ENCODE peak calls at places on chromosomes 5 and 9, in eight cellular contexts. W, H, I, S, L, C, O and U are unnamed samples.

GRCh38 chr5:163585206-163585605 is 79.8 kb downstream of the MAT2B start:
- DNase-seq in O (no peak), H (peak), L (no peak), W (no peak), I (no peak), C (no peak), S (peak), U (no peak)

GRCh38 chr9:16100596-16101091 is 547.8 kb downstream of the CCDC171 start:
- DNase-seq in W (no peak), S (peak), I (no peak), O (no peak), L (peak), H (no peak), C (peak), U (peak)

GRCh38 chr5:151678146-151678545 is 8.6 kb downstream of the SPARC start:
- DNase-seq in W (no peak), I (no peak), L (peak), O (no peak), S (peak), H (no peak), C (no peak), U (no peak)

GRCh38 chr5:134004626-134005414 is at the start of gene VDAC1:
- DNase-seq in C (peak), S (peak), L (peak), O (peak), H (peak), I (peak), W (peak), U (peak)

GRCh38 chr5:61919920-61920319 is 386.1 kb upstream of the KIF2A start:
- DNase-seq in H (peak), L (no peak), W (no peak), I (no peak), C (no peak), S (peak), O (no peak), U (no peak)

GRCh38 chr5:133446440-133446839 is 165.9 kb downstream of the FSTL4 start:
- DNase-seq in C (no peak), L (no peak), H (no peak), W (no peak), O (no peak), I (no peak), S (no peak), U (no peak)

GRCh38 chr9:123929177-123929869 is 603 bp downstream of the DENND1A start:
- DNase-seq in L (no peak), C (no peak), S (no peak), I (peak), W (peak), O (no peak), H (no peak), U (no peak)

GRCh38 chr5:160769264-160769663 is 82.7 kb downstream of the ATP10B start:
- DNase-seq in S (no peak), W (no peak), C (no peak), O (no peak), L (no peak), I (no peak), H (no peak), U (no peak)

GRCh38 chr5:142819292-142819691 is 49.1 kb downstream of the ARHGAP26 start:
- DNase-seq in H (peak), L (no peak), C (no peak), I (no peak), W (no peak), O (no peak), S (no peak), U (no peak)

GRCh38 chr5:139984816-139985215 is 58.3 kb downstream of the NRG2 start:
- DNase-seq in S (no peak), W (no peak), O (no peak), H (peak), L (no peak), I (no peak), C (no peak), U (no peak)

GRCh38 chr5:159833846-159834245 is 82.4 kb upstream of the ADRA1B start:
- DNase-seq in S (no peak), C (no peak), H (no peak), O (peak), I (no peak), W (no peak), L (no peak), U (no peak)

GRCh38 chr9:91187965-91188344 is 173.8 kb downstream of the AUH start:
- DNase-seq in C (no peak), W (no peak), L (peak), I (no peak), H (no peak), O (no peak), S (peak), U (no peak)

GRCh38 chr9:98365227-98365669 is 109.8 kb upstream of the TBC1D2 start:
- DNase-seq in C (no peak), L (no peak), W (peak), S (peak), H (peak), I (peak), O (peak), U (no peak)

GRCh38 chr5:143494162-143494561 is 90.7 kb upstream of the NR3C1 start:
- DNase-seq in O (peak), I (no peak), H (peak), L (no peak), C (no peak), S (peak), W (no peak), U (no peak)

GRCh38 chr9:26078706-26079105 is 400.5 kb upstream of the TUSC1 start:
- DNase-seq in C (no peak), L (no peak), H (no peak), O (no peak), W (no peak), I (no peak), S (no peak), U (no peak)

GRCh38 chr9:94156549-94157407 is 72.5 kb downstream of the PTPDC1 start:
- DNase-seq in S (peak), H (peak), I (no peak), C (peak), W (no peak), O (peak), L (peak), U (no peak)

GRCh38 chr9:120264528-120264927 is 315.4 kb downstream of the CDK5RAP2 start:
- DNase-seq in W (no peak), O (no peak), H (no peak), L (no peak), S (no peak), I (no peak), C (no peak), U (no peak)

GRCh38 chr5:109455598-109456096 is 45.9 kb upstream of the PJA2 start:
- DNase-seq in W (peak), C (peak), O (peak), H (peak), S (peak), L (no peak), I (peak), U (no peak)

GRCh38 chr5:128258387-128258786 is 174.8 kb downstream of the SLC12A2 start:
- DNase-seq in W (no peak), S (no peak), C (no peak), O (no peak), L (no peak), H (no peak), I (no peak), U (no peak)

GRCh38 chr5:126656397-126657007 is 55.8 kb downstream of the PHAX start:
- DNase-seq in S (peak), W (peak), I (peak), C (no peak), O (peak), H (peak), L (no peak), U (peak)

GRCh38 chr5:180093651-180094382 is 22.3 kb upstream of the RNF130 start:
- DNase-seq in S (no peak), O (no peak), L (no peak), W (no peak), C (no peak), H (no peak), I (no peak), U (no peak)

GRCh38 chr5:33299621-33300208 is 141.1 kb upstream of the TARS1 start:
- DNase-seq in L (no peak), S (peak), W (peak), H (peak), O (peak), I (peak), C (no peak), U (no peak)

GRCh38 chr5:34511915-34512314 is 144.2 kb upstream of the RAI14 start:
- DNase-seq in L (peak), I (no peak), O (no peak), C (peak), S (peak), W (no peak), H (no peak), U (no peak)

GRCh38 chr5:175657593-175658271 is at the start of gene HRH2:
- DNase-seq in C (no peak), I (no peak), W (no peak), H (no peak), S (peak), O (peak), L (no peak), U (peak)

GRCh38 chr9:135308809-135309762 is 170.5 kb upstream of the PPP1R26 start:
- DNase-seq in O (no peak), L (no peak), W (no peak), C (no peak), I (no peak), S (no peak), H (no peak), U (no peak)

GRCh38 chr5:88679638-88680037 is 203.3 kb downstream of the MEF2C start:
- DNase-seq in S (no peak), O (no peak), L (no peak), I (no peak), C (no peak), W (no peak), H (no peak), U (no peak)

GRCh38 chr5:95759634-95760033 is 28.5 kb downstream of the RHOBTB3 start:
- DNase-seq in S (peak), W (no peak), L (no peak), O (no peak), H (peak), C (no peak), I (no peak), U (no peak)

GRCh38 chr9:27600254-27600653 is 27.0 kb upstream of the C9orf72 start:
- DNase-seq in L (peak), I (no peak), W (no peak), S (no peak), O (no peak), H (no peak), C (no peak), U (no peak)

GRCh38 chr9:124098141-124098905 is 86.8 kb downstream of the LHX2 start:
- DNase-seq in L (no peak), C (no peak), I (no peak), W (no peak), O (no peak), S (peak), H (peak), U (no peak)

GRCh38 chr9:99486684-99487083 is 264.6 kb downstream of the SEC61B start:
- DNase-seq in I (no peak), O (no peak), C (no peak), L (no peak), W (no peak), S (no peak), H (no peak), U (no peak)

GRCh38 chr5:115168829-115169391 is 798 bp downstream of the TRIM36 start:
- DNase-seq in I (peak), C (no peak), W (peak), L (no peak), O (peak), S (peak), H (no peak), U (no peak)

GRCh38 chr5:148969291-148969690 is 93.6 kb downstream of the SH3TC2 start:
- DNase-seq in W (no peak), S (no peak), I (no peak), H (peak), O (no peak), L (no peak), C (no peak), U (no peak)
- TF ChIP-seq CTCF in W (no peak), S (peak), I (no peak), H (peak), O (no peak), L (no peak), C (no peak), U (no peak)

GRCh38 chr9:95940265-95940664 is 64.8 kb downstream of the ERCC6L2 start:
- DNase-seq in H (no peak), S (peak), L (no peak), O (no peak), C (no peak), I (no peak), W (no peak), U (no peak)
- TF ChIP-seq CTCF in H (no peak), S (no peak), L (no peak), O (no peak), C (no peak), I (no peak), W (no peak), U (no peak)

GRCh38 chr9:17528859-17529258 is 50.0 kb upstream of the SH3GL2 start:
- DNase-seq in O (peak), H (peak), C (no peak), S (peak), W (no peak), L (no peak), I (no peak), U (no peak)
- TF ChIP-seq CTCF in O (peak), H (peak), C (no peak), S (peak), W (no peak), L (no peak), I (no peak), U (peak)

DNA sequence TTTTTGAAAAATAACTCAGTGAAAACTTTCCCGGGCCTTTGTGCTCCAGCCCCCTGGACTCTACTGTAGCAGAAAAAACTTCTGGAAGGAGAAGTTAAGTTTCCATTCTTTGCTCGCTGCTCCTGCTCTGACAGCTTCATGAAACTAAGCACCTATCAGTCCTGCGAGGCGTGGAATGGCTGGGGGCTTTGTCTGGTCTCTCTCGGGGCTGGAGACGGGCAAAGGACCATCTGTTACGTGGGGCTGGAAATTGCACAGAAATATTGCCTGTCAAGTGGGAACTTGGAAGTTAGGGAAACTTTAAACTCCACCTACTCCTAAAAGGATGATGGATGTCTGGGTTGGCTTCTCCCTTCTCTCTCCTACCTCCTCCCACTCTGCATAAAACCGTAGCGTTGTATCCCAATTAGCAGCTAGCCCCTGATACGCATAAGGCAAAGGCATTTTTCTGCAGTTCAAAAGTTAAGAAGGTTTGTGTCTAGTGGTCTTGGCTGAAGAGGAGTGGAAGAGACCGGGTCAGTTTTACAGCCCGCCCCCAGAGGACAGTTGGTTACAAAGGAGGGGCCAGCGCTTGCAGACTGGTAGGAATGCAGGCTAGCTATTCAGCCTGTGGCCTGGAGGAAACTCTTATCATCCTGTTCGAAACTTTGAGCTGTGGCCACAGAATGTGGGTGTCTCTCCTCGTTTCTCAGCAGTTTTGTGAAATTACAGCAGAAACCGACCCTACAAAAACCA is 1.2 kb downstream of the FBXL7 start:
- DNase-seq in W (peak), L (peak), C (peak), O (peak), S (peak), I (no peak), H (no peak), U (peak)
- TF ChIP-seq CTCF in W (no peak), L (peak), C (no peak), O (no peak), S (peak), I (no peak), H (no peak), U (peak)